ENCODE peak calls at places on chromosomes 12 and 14, in six cellular contexts. Z is heart right ventricle, Y is uterus, C is H7, Q is H1, O is stomach. L is an unnamed sample.

GRCh38 chr14:86826641-86827040 is 1166.3 kb downstream of the GALC start:
- DNase-seq in Q (no peak), Y (no peak), C (no peak), O (no peak), Z (no peak), L (no peak)

GRCh38 chr14:42110167-42110566 is 503.5 kb downstream of the LRFN5 start:
- DNase-seq in C (peak), Y (no peak), Q (no peak), O (no peak), Z (no peak), L (no peak)

GRCh38 chr12:121784460-121784859 is 9.0 kb downstream of the RHOF start:
- DNase-seq in Q (no peak), O (no peak), C (no peak), Z (no peak), Y (peak), L (no peak)

GRCh38 chr12:116529048-116529447 is 30.1 kb upstream of the MAP1LC3B2 start:
- DNase-seq in Z (no peak), Y (peak), Q (no peak), O (no peak), C (no peak), L (no peak)

GRCh38 chr12:6360578-6361490 is 14.5 kb downstream of the SCNN1A start:
- DNase-seq in Z (no peak), C (no peak), O (no peak), Q (no peak), Y (no peak), L (no peak)

GRCh38 chr12:19529933-19530630 is 90.8 kb downstream of the AEBP2 start:
- DNase-seq in C (no peak), Y (no peak), Z (no peak), Q (no peak), O (no peak), L (no peak)

GRCh38 chr14:59292921-59293605 is 104.6 kb downstream of the DAAM1 start:
- DNase-seq in Z (no peak), C (no peak), Y (no peak), O (no peak), Q (no peak), L (no peak)

GRCh38 chr14:40213701-40214100 is 781.5 kb upstream of the FBXO33 start:
- DNase-seq in C (no peak), Z (no peak), O (no peak), Y (no peak), Q (no peak), L (no peak)

GRCh38 chr12:121796855-121797751 is 3.6 kb upstream of the RHOF start:
- DNase-seq in O (peak), Z (peak), Y (peak), Q (peak), C (peak), L (peak)

GRCh38 chr12:57216014-57216891 is at the start of gene NXPH4:
- DNase-seq in Q (no peak), Y (no peak), O (peak), C (peak), Z (no peak), L (no peak)

GRCh38 chr14:38175658-38176057 is 32.0 kb upstream of the SSTR1 start:
- DNase-seq in Y (no peak), C (no peak), Z (no peak), O (no peak), Q (no peak), L (no peak)
- H3K4me3 ChIP-seq in Y (no peak), C (no peak), Z (no peak), O (no peak), Q (no peak), L (no peak)

GRCh38 chr14:55131782-55132181 is 2.7 kb downstream of the LGALS3 start:
- DNase-seq in Q (no peak), Z (no peak), O (no peak), C (no peak), Y (no peak), L (no peak)
- H3K4me3 ChIP-seq in Q (no peak), Z (peak), O (peak), C (no peak), Y (no peak), L (no peak)

GRCh38 chr12:90548595-90548994 is 406.4 kb downstream of the CCER1 start:
- DNase-seq in C (no peak), Z (no peak), Q (no peak), Y (no peak), O (no peak), L (no peak)

GRCh38 chr12:90543841-90544240 is 411.1 kb downstream of the CCER1 start:
- DNase-seq in Y (no peak), Q (no peak), Z (no peak), C (no peak), O (no peak), L (no peak)

GRCh38 chr12:90543393-90543792 is 411.6 kb downstream of the CCER1 start:
- DNase-seq in Y (no peak), C (no peak), Q (no peak), O (no peak), Z (no peak), L (no peak)

DNA sequence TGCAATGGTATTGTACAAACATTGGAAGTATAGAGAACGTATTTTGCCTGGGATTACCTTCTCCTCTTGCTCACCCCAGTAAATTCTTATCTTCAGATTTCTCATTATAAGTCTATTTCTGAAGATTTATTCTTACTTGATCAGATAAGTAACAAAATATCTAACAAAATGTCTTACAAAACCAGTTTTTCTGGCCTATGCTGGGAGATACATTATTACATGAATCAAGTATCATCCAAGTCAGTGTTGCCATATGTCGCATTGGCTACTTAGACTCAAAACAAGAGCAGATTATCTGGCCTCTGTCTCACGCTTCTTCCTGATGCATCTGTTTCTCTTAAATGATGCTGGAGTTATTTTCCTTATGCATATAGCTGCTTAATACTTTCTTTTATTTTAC is 408.5 kb downstream of the CCER1 start:
- DNase-seq in O (no peak), Z (no peak), C (no peak), Y (no peak), Q (no peak), L (no peak)
- H3K4me3 ChIP-seq in O (no peak), Z (no peak), C (no peak), Y (no peak), Q (no peak), L (no peak)

DNA sequence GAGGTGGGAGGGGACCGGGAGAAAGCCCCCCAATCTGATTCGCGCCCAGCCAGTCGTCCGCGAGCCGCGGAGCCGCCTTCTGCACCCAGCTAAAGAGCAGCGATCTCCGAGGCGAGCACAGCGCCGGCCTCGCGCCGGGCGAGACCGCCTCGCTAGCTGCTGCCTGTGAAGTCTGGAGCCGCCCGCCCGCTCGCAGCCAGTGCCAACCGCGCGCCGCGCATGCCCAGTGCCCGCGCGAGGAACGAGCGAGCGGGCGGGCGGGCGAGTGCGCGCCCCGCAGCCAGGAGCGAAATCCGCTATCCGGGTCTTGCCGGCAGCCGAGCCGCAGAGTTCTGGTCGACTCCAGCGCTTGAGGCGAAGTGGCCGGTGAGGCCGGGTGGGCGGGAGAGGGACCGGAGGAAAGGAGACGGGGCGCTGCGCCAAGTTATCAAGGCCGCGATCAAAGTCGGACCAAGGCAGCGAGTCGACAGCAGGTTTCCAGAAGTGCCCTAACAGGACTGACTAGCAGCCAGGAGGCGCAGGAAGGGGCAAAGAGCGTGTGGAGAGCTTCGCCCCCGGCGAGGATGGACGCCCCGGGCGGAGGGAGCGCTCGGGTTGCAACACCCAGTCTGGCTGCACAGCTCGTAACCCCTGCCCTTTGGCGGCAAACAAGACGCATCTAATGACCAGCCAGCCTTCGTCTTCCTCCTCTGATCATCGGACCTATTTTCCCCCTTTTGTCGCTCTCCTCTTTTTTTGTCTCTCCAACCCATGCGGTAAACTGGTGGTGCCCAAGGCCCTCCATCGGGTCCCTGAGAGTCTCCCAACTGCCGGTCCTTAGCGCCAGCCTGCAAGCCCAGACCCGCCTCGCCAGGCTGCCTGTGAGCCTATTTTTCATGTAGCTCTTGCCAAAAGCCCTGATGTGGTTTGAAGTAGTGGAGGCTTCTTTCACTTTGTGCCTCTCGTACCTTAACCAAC is at the start of gene EPS8:
- DNase-seq in Y (peak), O (peak), C (peak), Q (peak), Z (peak), L (peak)
- H3K4me3 ChIP-seq in Y (peak), O (peak), C (peak), Q (peak), Z (peak), L (peak)